ENCODE peak calls at places on chromosomes 6 and 20, in nine cellular contexts. Y is cardiac fibroblast; H is effector memory CD4-positive, alpha-beta T cell; J is neuronal stem cell; V is GM06990; N is GM12864; D is fibroblast of mammary gland; U is NB4; K is heart right ventricle. M is an unnamed sample.

GRCh38 chr6:84346372-84346771 is 118.9 kb upstream of the CEP162 start:
- DNase-seq in Y (peak), H (no peak), J (no peak), V (no peak), N (no peak), D (peak), U (no peak), K (no peak), M (no peak)

GRCh38 chr6:1463275-1463674 is 73.9 kb downstream of the FOXF2 start:
- DNase-seq in Y (no peak), H (no peak), J (no peak), V (no peak), N (no peak), D (no peak), U (no peak), K (no peak), M (no peak)

GRCh38 chr20:3848565-3848964 is 1.9 kb downstream of the MAVS start:
- DNase-seq in Y (no peak), H (no peak), J (no peak), V (no peak), N (no peak), D (no peak), U (no peak), K (no peak), M (no peak)

GRCh38 chr6:103797738-103798137 is 1062.0 kb downstream of the HACE1 start:
- DNase-seq in Y (peak), H (no peak), J (no peak), V (no peak), N (no peak), D (peak), U (peak), K (no peak), M (no peak)

GRCh38 chr20:57654998-57655811 is 35.0 kb upstream of the ZBP1 start:
- DNase-seq in Y (no peak), H (no peak), J (no peak), V (no peak), N (no peak), D (no peak), U (no peak), K (no peak), M (no peak)

GRCh38 chr6:30326446-30327231 is at the start of gene TRIM39:
- DNase-seq in Y (peak), H (peak), J (peak), V (peak), N (peak), D (peak), U (peak), K (peak), M (peak)

GRCh38 chr6:14877758-14878157 is 368.1 kb upstream of the JARID2 start:
- DNase-seq in Y (no peak), H (no peak), J (no peak), V (no peak), N (no peak), D (no peak), U (no peak), K (no peak), M (no peak)

GRCh38 chr6:111449129-111449528 is 33.9 kb downstream of the REV3L start:
- DNase-seq in Y (no peak), H (no peak), J (no peak), V (no peak), N (no peak), D (no peak), U (no peak), K (no peak), M (no peak)

GRCh38 chr6:113178349-113178748 is 678.8 kb upstream of the MARCKS start:
- DNase-seq in Y (no peak), H (no peak), J (no peak), V (no peak), N (no peak), D (peak), U (no peak), K (no peak), M (no peak)

GRCh38 chr6:116467514-116467913 is 6.3 kb downstream of the CALHM6 start:
- DNase-seq in Y (no peak), H (no peak), J (no peak), V (no peak), N (no peak), D (no peak), U (no peak), K (no peak), M (no peak)

GRCh38 chr6:41159415-41160082 is 3.4 kb downstream of the TREM2 start:
- DNase-seq in Y (peak), H (no peak), J (no peak), V (no peak), N (no peak), D (no peak), U (no peak), K (no peak), M (no peak)

GRCh38 chr6:71107935-71108420 is 151.1 kb upstream of the B3GAT2 start:
- DNase-seq in Y (peak), H (no peak), J (no peak), V (no peak), N (no peak), D (peak), U (no peak), K (no peak), M (no peak)

GRCh38 chr6:157157228-157157627 is 166.1 kb downstream of the TMEM242 start:
- DNase-seq in Y (no peak), H (no peak), J (no peak), V (no peak), N (no peak), D (no peak), U (no peak), K (no peak), M (no peak)

GRCh38 chr20:47610247-47610944 is 108.7 kb downstream of the NCOA3 start:
- DNase-seq in Y (peak), H (peak), J (no peak), V (peak), N (peak), D (peak), U (peak), K (no peak), M (peak)

GRCh38 chr6:170212051-170212756 is 78.7 kb downstream of the DLL1 start:
- DNase-seq in Y (no peak), H (no peak), J (no peak), V (no peak), N (no peak), D (no peak), U (no peak), K (no peak), M (peak)

GRCh38 chr6:53326372-53327016 is 22.3 kb downstream of the ELOVL5 start:
- DNase-seq in Y (peak), H (no peak), J (no peak), V (no peak), N (no peak), D (peak), U (peak), K (no peak), M (no peak)

GRCh38 chr6:44593539-44593944 is 206.0 kb downstream of the CDC5L start:
- DNase-seq in Y (peak), H (no peak), J (peak), V (no peak), N (peak), D (peak), U (peak), K (no peak), M (no peak)

GRCh38 chr6:43200541-43200940 is 18.5 kb downstream of the CUL9 start:
- DNase-seq in Y (no peak), H (no peak), J (no peak), V (no peak), N (no peak), D (no peak), U (no peak), K (no peak), M (no peak)

GRCh38 chr6:100620085-100620484 is 155.4 kb upstream of the SIM1 start:
- DNase-seq in Y (peak), H (no peak), J (no peak), V (no peak), N (no peak), D (peak), U (no peak), K (no peak), M (no peak)

GRCh38 chr6:156773476-156773875 is 3.7 kb upstream of the ARID1B start:
- DNase-seq in Y (no peak), H (no peak), J (no peak), V (no peak), N (no peak), D (no peak), U (no peak), K (no peak), M (no peak)

GRCh38 chr20:61293951-61294350 is 41.9 kb downstream of the CDH4 start:
- DNase-seq in Y (no peak), H (no peak), J (no peak), V (no peak), N (no peak), D (no peak), U (no peak), K (no peak), M (no peak)

GRCh38 chr6:160450849-160451248 is 102.7 kb downstream of the SLC22A3 start:
- DNase-seq in Y (no peak), H (no peak), J (no peak), V (no peak), N (no peak), D (no peak), U (no peak), K (no peak), M (no peak)

GRCh38 chr6:113464536-113464935 is 392.6 kb upstream of the MARCKS start:
- DNase-seq in Y (no peak), H (no peak), J (no peak), V (no peak), N (no peak), D (no peak), U (no peak), K (no peak), M (no peak)

GRCh38 chr6:130885392-130886192 is 58.4 kb downstream of the SMLR1 start:
- DNase-seq in Y (peak), H (peak), J (peak), V (no peak), N (peak), D (peak), U (peak), K (no peak), M (no peak)

GRCh38 chr6:55174211-55175013 is at the start of gene HCRTR2:
- DNase-seq in Y (no peak), H (no peak), J (no peak), V (no peak), N (no peak), D (no peak), U (no peak), K (no peak), M (no peak)

GRCh38 chr6:107154131-107154906 is 39.0 kb upstream of the BEND3 start:
- DNase-seq in Y (no peak), H (no peak), J (peak), V (no peak), N (no peak), D (no peak), U (no peak), K (no peak), M (no peak)

GRCh38 chr6:29631860-29632731 is 887 bp downstream of the GABBR1 start:
- DNase-seq in Y (peak), H (peak), J (no peak), V (peak), N (no peak), D (peak), U (no peak), K (peak), M (peak)

GRCh38 chr6:35498407-35499045 is 1.6 kb upstream of the TEAD3 start:
- DNase-seq in Y (no peak), H (no peak), J (no peak), V (no peak), N (no peak), D (no peak), U (peak), K (peak), M (peak)
- H3K4me3 ChIP-seq in Y (peak), H (peak), J (peak), V (no peak), N (no peak), D (peak), U (no peak), K (peak), M (no peak)

DNA sequence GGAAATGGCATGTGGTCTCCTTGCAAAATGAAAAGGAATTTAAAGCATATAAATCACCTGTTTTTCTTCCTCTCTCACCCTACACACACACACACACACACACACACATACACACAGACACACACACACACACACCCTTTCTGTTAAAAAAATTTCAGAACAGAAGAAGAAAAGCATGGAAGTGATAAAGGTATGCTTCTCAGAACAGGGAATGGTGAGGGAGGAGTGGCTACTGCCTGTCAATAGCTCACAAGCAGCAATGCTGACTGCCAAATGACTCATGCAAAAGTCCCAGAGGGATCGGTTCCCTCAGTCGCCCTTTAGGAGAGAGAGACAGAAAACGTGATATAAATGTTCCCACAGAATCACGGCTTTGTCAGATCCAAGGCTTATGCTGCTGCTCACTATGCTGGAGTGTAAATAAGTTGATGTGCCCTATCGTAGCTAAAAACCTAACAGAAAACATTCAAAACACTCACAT is 102.7 kb downstream of the IBTK start:
- DNase-seq in Y (peak), H (no peak), J (no peak), V (no peak), N (no peak), D (peak), U (peak), K (peak), M (peak)
- H3K4me3 ChIP-seq in Y (no peak), H (no peak), J (no peak), V (no peak), N (no peak), D (no peak), U (no peak), K (no peak), M (no peak)

DNA sequence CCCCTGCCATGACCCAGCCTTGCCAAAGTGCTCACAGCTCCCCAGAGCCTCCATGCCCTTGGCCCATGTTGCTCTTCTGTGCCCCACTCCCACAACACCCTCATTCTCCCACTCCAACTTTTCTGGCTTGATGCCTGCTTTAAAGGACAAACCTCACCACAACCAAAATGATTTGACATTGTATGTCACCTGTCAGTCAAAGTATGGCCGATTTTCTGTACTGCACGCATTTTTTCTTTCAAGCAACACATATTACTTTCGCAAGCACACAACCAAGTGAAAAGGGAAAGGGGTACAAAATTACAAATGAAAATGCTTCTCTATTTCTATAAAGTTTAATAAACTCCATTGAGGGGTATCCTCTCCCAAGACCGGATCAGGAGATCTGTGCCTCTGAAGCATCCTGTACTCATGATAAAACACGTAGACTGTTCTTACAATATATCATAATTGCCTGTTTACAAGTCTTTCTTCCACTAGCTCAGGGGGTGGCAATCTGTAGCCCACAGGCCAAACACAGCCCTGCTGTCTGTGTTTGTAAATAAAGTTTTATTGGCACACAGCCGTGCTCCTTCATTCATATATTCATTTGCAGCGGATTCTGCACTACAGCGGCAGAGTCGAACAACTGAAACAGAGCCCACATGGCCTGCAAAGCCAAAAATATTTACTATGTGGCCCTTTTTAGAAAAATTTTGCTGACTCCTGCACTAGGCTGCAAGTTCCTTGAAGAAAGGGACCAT is 32.5 kb downstream of the SLC22A23 start:
- DNase-seq in Y (no peak), H (no peak), J (no peak), V (no peak), N (no peak), D (no peak), U (no peak), K (no peak), M (no peak)
- H3K4me3 ChIP-seq in Y (no peak), H (no peak), J (no peak), V (no peak), N (no peak), D (no peak), U (no peak), K (no peak), M (no peak)

GRCh38 chr6:28555136-28555535 is 29.5 kb downstream of the GPX5 start:
- DNase-seq in Y (no peak), H (no peak), J (no peak), V (no peak), N (no peak), D (no peak), U (no peak), K (no peak), M (no peak)

GRCh38 chr6:28558629-28559028 is 32.9 kb downstream of the GPX5 start:
- DNase-seq in Y (no peak), H (no peak), J (no peak), V (no peak), N (no peak), D (no peak), U (no peak), K (no peak), M (no peak)

GRCh38 chr6:28551891-28552666 is 26.4 kb downstream of the GPX5 start:
- DNase-seq in Y (no peak), H (no peak), J (no peak), V (no peak), N (no peak), D (no peak), U (no peak), K (no peak), M (no peak)

GRCh38 chr6:28553384-28553985 is 27.8 kb downstream of the GPX5 start:
- DNase-seq in Y (no peak), H (no peak), J (no peak), V (no peak), N (no peak), D (no peak), U (no peak), K (no peak), M (no peak)

GRCh38 chr6:28553986-28554881 is 28.6 kb downstream of the GPX5 start:
- DNase-seq in Y (peak), H (no peak), J (no peak), V (no peak), N (no peak), D (no peak), U (no peak), K (no peak), M (no peak)
- H3K4me3 ChIP-seq in Y (no peak), H (no peak), J (no peak), V (no peak), N (no peak), D (no peak), U (no peak), K (peak), M (peak)

GRCh38 chr6:109008061-109008460 is 86.6 kb downstream of the SESN1 start:
- DNase-seq in Y (no peak), H (no peak), J (no peak), V (peak), N (no peak), D (no peak), U (no peak), K (no peak), M (no peak)

GRCh38 chr6:109008537-109008950 is 86.1 kb downstream of the SESN1 start:
- DNase-seq in Y (no peak), H (no peak), J (no peak), V (peak), N (no peak), D (peak), U (no peak), K (no peak), M (no peak)

GRCh38 chr6:109006818-109007217 is 87.8 kb downstream of the SESN1 start:
- DNase-seq in Y (no peak), H (no peak), J (no peak), V (no peak), N (no peak), D (no peak), U (no peak), K (no peak), M (no peak)

GRCh38 chr6:109008951-109009760 is 85.5 kb downstream of the SESN1 start:
- DNase-seq in Y (peak), H (peak), J (peak), V (peak), N (peak), D (peak), U (peak), K (peak), M (peak)

DNA sequence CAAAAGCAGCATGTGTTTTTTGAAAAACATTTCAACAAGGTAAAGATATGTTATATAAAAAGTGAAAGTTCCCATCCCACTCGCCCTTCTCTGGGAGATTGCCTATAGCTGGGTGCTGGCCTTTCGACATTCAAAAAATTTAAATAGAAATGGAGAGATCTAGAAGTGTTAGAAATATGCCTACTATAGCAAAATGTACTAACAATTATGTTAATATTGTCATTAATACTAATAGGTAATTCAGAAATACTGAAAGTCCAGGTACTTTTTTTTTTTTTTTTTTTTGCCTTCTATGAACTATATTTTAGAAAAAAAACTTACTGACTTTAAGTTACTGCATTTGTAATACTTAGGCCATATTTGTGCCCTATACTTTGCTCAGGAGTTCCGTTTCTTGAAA is 87.1 kb downstream of the SESN1 start:
- DNase-seq in Y (no peak), H (no peak), J (no peak), V (no peak), N (no peak), D (no peak), U (no peak), K (no peak), M (no peak)
- H3K4me3 ChIP-seq in Y (peak), H (peak), J (peak), V (no peak), N (no peak), D (peak), U (no peak), K (peak), M (peak)